ENCODE peak calls at places on chromosome 15, in seven cellular contexts. H is tibial artery; X is AG04450; M is CD8-positive, alpha-beta memory T cell; C is iPS DF 6.9; Z is upper lobe of left lung; B is A549. N is an unnamed sample.

GRCh38 chr15:66241886-66242285 is 11.7 kb downstream of the MEGF11 start:
- DNase-seq in M (no peak), B (no peak), H (no peak), C (no peak), Z (no peak), X (no peak), N (no peak)

GRCh38 chr15:67549736-67550135 is 7.2 kb downstream of the MAP2K5 start:
- DNase-seq in X (no peak), M (no peak), C (no peak), Z (no peak), H (no peak), B (no peak), N (no peak)

GRCh38 chr15:35142578-35142977 is 57.5 kb upstream of the NANOGP8 start:
- DNase-seq in M (no peak), Z (no peak), X (no peak), B (no peak), C (no peak), H (no peak), N (no peak)

GRCh38 chr15:70503073-70503745 is 260.1 kb downstream of the UACA start:
- DNase-seq in B (no peak), H (no peak), C (no peak), Z (no peak), X (no peak), M (no peak), N (no peak)

GRCh38 chr15:81296673-81297072 is 27.3 kb downstream of the STARD5 start:
- DNase-seq in C (no peak), X (no peak), H (peak; percentile 76), B (no peak), Z (peak; percentile 86), M (peak; percentile 63), N (peak; percentile 86)

GRCh38 chr15:48285329-48286214 is 45.7 kb upstream of the DUT start:
- DNase-seq in Z (peak; percentile 23), H (peak; percentile 69), C (peak; percentile 82), M (peak; percentile 4), B (peak; percentile 38), X (peak; percentile 82), N (peak; percentile 24)

GRCh38 chr15:29432191-29433049 is 162.8 kb upstream of the NSMCE3 start:
- DNase-seq in M (no peak), X (no peak), Z (no peak), H (no peak), C (no peak), B (no peak), N (no peak)

GRCh38 chr15:72820278-72820677 is 36.7 kb upstream of the ADPGK start:
- DNase-seq in Z (no peak), H (no peak), X (no peak), C (no peak), M (no peak), B (no peak), N (no peak)

GRCh38 chr15:46413799-46414198 is 779.0 kb downstream of the SQOR start:
- DNase-seq in H (no peak), C (no peak), X (no peak), M (no peak), B (no peak), Z (no peak), N (no peak)

GRCh38 chr15:96421211-96421610 is 90.7 kb downstream of the NR2F2 start:
- DNase-seq in H (no peak), Z (no peak), B (no peak), C (no peak), X (peak; percentile 6), M (no peak), N (no peak)
- H3K4me3 ChIP-seq in H (no peak overlapping the region), Z (no peak overlapping the region), B (no peak overlapping the region), C (no peak overlapping the region), X (no peak overlapping the region), M (no peak overlapping the region), N (no peak overlapping the region)

GRCh38 chr15:101171954-101172353 is 79.9 kb downstream of the CHSY1 start:
- DNase-seq in C (no peak), H (no peak), X (no peak), B (no peak), M (no peak), Z (no peak), N (no peak)

GRCh38 chr15:101172421-101173097 is 79.3 kb downstream of the CHSY1 start:
- DNase-seq in Z (no peak), B (no peak), H (no peak), C (no peak), M (no peak), X (no peak), N (no peak)

GRCh38 chr15:101174152-101174920 is 77.5 kb downstream of the CHSY1 start:
- DNase-seq in M (no peak), X (no peak), Z (no peak), B (no peak), H (no peak), C (no peak), N (no peak)

GRCh38 chr15:101175396-101175795 is 76.5 kb downstream of the CHSY1 start:
- DNase-seq in B (no peak), H (no peak), X (no peak), C (no peak), Z (peak; percentile 51), M (no peak), N (no peak)

GRCh38 chr15:101173233-101174119 is 78.4 kb downstream of the CHSY1 start:
- DNase-seq in X (no peak), C (no peak), B (no peak), M (no peak), H (no peak), Z (no peak), N (no peak)
- H3K9me3 ChIP-seq in X (peaks cover 7% of the 10 kb centered on the region), C (no peaks in the 10 kb centered on the region), B (no peaks in the 10 kb centered on the region), M (no peaks in the 10 kb centered on the region), H (no peaks in the 10 kb centered on the region), Z (no peaks in the 10 kb centered on the region), N (no peaks in the 10 kb centered on the region)

GRCh38 chr15:40183636-40184463 is 23.0 kb downstream of the BUB1B start:
- DNase-seq in H (no peak), B (no peak), X (no peak), Z (no peak), M (no peak), C (no peak), N (no peak)
- H3K4me3 ChIP-seq in H (no peak overlapping the region), B (no peak overlapping the region), X (no peak overlapping the region), Z (no peak overlapping the region), M (no peak overlapping the region), C (no peak overlapping the region), N (no peak overlapping the region)

DNA sequence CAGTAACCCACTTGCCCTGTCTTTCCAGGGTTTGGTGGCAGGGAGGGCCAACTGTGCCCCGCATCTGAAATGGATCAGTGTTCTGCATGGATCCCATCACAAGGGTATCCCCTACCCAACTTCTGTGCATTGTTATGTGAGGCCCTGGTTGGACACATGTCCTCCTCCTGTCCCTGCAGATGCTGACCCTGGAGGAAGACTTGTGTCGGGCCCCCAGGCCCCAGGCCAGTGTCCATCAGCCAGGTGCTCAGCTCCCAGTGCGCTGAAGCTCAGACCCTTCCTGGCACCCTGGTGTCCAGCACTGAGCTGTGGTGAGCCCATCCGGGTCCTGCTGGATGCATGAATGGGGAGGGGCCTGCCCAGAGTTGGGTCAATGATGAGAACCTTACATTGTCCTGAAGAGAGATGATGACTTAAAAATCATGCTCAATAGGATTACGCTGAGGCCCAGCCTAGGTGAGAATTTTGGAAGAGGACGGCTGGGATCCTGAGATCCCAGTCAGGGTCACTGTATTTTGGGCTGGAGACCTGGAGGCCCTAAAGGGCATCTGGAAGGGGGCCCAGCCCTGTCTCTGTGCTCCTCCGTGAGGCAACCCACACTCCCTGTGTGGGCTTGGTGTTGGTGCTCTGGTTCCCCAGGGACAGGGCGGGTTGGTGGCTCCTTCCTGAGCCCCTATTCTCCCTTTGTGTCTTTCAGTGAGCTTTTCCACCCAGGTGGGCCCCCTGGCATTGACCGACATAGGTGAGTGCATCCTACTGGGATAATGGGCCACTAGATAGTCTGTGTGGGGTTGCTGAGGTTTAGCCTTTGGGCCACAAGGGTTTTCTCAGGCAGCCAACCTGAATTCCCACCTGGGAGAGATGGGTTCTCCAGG is 199.1 kb downstream of the UBE3A start:
- DNase-seq in Z (no peak), H (peak; percentile 42), X (no peak), M (no peak), B (no peak), C (no peak), N (no peak)
- H3K9me3 ChIP-seq in Z (no peaks in the 10 kb centered on the region), H (peaks cover 54% of the 10 kb centered on the region), X (peaks cover 98% of the 10 kb centered on the region), M (no peaks in the 10 kb centered on the region), B (no peaks in the 10 kb centered on the region), C (peaks cover 13% of the 10 kb centered on the region), N (peaks cover 30% of the 10 kb centered on the region)